ENCODE peak calls at places on chromosomes 2 and 18, in nine cellular contexts. One of them, this sample, is unnamed. For H3K4me1, the result is how much of the 10 kb centered on the place peaks cover.

GRCh38 chr2:227164745-227165350 is 424 bp downstream of the COL4A3 start:
- DNase-seq in HCT116: no peak
- DNase-seq in neural progenitor cell: peak
- DNase-seq in GM23248: peak
- DNase-seq in PC-3: peak
- DNase-seq in hepatocyte: peak
- DNase-seq in GM23338: peak
- DNase-seq in MM.1S: peak
- DNase-seq in SK-N-SH: peak
- DNase-seq in this sample: peak

GRCh38 chr18:36667811-36668210 is 161.0 kb downstream of the TPGS2 start:
- DNase-seq in GM23338: no peak
- DNase-seq in neural progenitor cell: no peak
- DNase-seq in PC-3: no peak
- DNase-seq in SK-N-SH: no peak
- DNase-seq in HCT116: no peak
- DNase-seq in MM.1S: no peak
- DNase-seq in GM23248: no peak
- DNase-seq in hepatocyte: no peak
- DNase-seq in this sample: no peak

GRCh38 chr2:207670887-207671286 is 40.6 kb upstream of the CCNYL1 start:
- DNase-seq in SK-N-SH: peak
- DNase-seq in hepatocyte: no peak
- DNase-seq in PC-3: no peak
- DNase-seq in GM23248: no peak
- DNase-seq in GM23338: peak
- DNase-seq in neural progenitor cell: peak
- DNase-seq in HCT116: no peak
- DNase-seq in MM.1S: no peak
- DNase-seq in this sample: no peak

GRCh38 chr2:10267551-10268465 is 34.9 kb upstream of the HPCAL1 start:
- DNase-seq in neural progenitor cell: peak
- DNase-seq in PC-3: no peak
- DNase-seq in MM.1S: no peak
- DNase-seq in GM23248: no peak
- DNase-seq in GM23338: peak
- DNase-seq in HCT116: no peak
- DNase-seq in SK-N-SH: no peak
- DNase-seq in hepatocyte: no peak
- DNase-seq in this sample: no peak

GRCh38 chr18:11657554-11657953 is 31.5 kb upstream of the GNAL start:
- DNase-seq in hepatocyte: no peak
- DNase-seq in PC-3: no peak
- DNase-seq in neural progenitor cell: no peak
- DNase-seq in GM23338: no peak
- DNase-seq in GM23248: no peak
- DNase-seq in MM.1S: no peak
- DNase-seq in HCT116: no peak
- DNase-seq in SK-N-SH: no peak
- DNase-seq in this sample: no peak

GRCh38 chr2:37576831-37577230 is 94.6 kb downstream of the CDC42EP3 start:
- DNase-seq in GM23338: no peak
- DNase-seq in neural progenitor cell: no peak
- DNase-seq in PC-3: no peak
- DNase-seq in GM23248: peak
- DNase-seq in MM.1S: no peak
- DNase-seq in SK-N-SH: no peak
- DNase-seq in HCT116: no peak
- DNase-seq in hepatocyte: no peak
- DNase-seq in this sample: no peak

GRCh38 chr2:72040629-72041403 is 106.8 kb downstream of the CYP26B1 start:
- DNase-seq in neural progenitor cell: no peak
- DNase-seq in SK-N-SH: no peak
- DNase-seq in GM23248: peak
- DNase-seq in GM23338: no peak
- DNase-seq in hepatocyte: no peak
- DNase-seq in PC-3: peak
- DNase-seq in MM.1S: no peak
- DNase-seq in HCT116: no peak
- DNase-seq in this sample: no peak

GRCh38 chr2:15298769-15299168 is 262.4 kb downstream of the NBAS start:
- DNase-seq in hepatocyte: no peak
- DNase-seq in PC-3: no peak
- DNase-seq in GM23338: no peak
- DNase-seq in GM23248: peak
- DNase-seq in neural progenitor cell: no peak
- DNase-seq in SK-N-SH: no peak
- DNase-seq in HCT116: no peak
- DNase-seq in MM.1S: no peak
- DNase-seq in this sample: no peak

GRCh38 chr2:96393989-96394761 is 58.6 kb downstream of the NCAPH start:
- DNase-seq in hepatocyte: no peak
- DNase-seq in PC-3: no peak
- DNase-seq in MM.1S: no peak
- DNase-seq in neural progenitor cell: no peak
- DNase-seq in GM23248: no peak
- DNase-seq in HCT116: no peak
- DNase-seq in GM23338: no peak
- DNase-seq in SK-N-SH: no peak
- DNase-seq in this sample: no peak

GRCh38 chr2:233234264-233234663 is 17.2 kb upstream of the ATG16L1 start:
- DNase-seq in GM23248: no peak
- DNase-seq in GM23338: no peak
- DNase-seq in neural progenitor cell: no peak
- DNase-seq in hepatocyte: no peak
- DNase-seq in SK-N-SH: no peak
- DNase-seq in HCT116: no peak
- DNase-seq in MM.1S: no peak
- DNase-seq in PC-3: no peak
- DNase-seq in this sample: no peak

GRCh38 chr2:229407170-229407569 is 136.1 kb upstream of the PID1 start:
- DNase-seq in GM23338: no peak
- DNase-seq in GM23248: peak
- DNase-seq in SK-N-SH: no peak
- DNase-seq in HCT116: peak
- DNase-seq in hepatocyte: peak
- DNase-seq in neural progenitor cell: peak
- DNase-seq in PC-3: peak
- DNase-seq in MM.1S: no peak
- DNase-seq in this sample: no peak

GRCh38 chr18:11119962-11120361 is 29.4 kb downstream of the PIEZO2 start:
- DNase-seq in GM23248: peak
- DNase-seq in hepatocyte: peak
- DNase-seq in neural progenitor cell: no peak
- DNase-seq in PC-3: no peak
- DNase-seq in MM.1S: no peak
- DNase-seq in HCT116: no peak
- DNase-seq in GM23338: no peak
- DNase-seq in SK-N-SH: no peak
- DNase-seq in this sample: no peak

GRCh38 chr2:86293612-86294011 is 43.8 kb downstream of the REEP1 start:
- DNase-seq in hepatocyte: no peak
- DNase-seq in HCT116: no peak
- DNase-seq in MM.1S: no peak
- DNase-seq in GM23338: no peak
- DNase-seq in SK-N-SH: no peak
- DNase-seq in neural progenitor cell: no peak
- DNase-seq in PC-3: peak
- DNase-seq in GM23248: no peak
- DNase-seq in this sample: no peak

GRCh38 chr18:66046025-66046602 is 295.3 kb downstream of the CDH7 start:
- DNase-seq in GM23338: peak
- DNase-seq in PC-3: peak
- DNase-seq in GM23248: no peak
- DNase-seq in neural progenitor cell: no peak
- DNase-seq in SK-N-SH: no peak
- DNase-seq in hepatocyte: peak
- DNase-seq in MM.1S: peak
- DNase-seq in HCT116: no peak
- DNase-seq in this sample: no peak

GRCh38 chr18:73973972-73974371 is 173.7 kb downstream of the FBXO15 start:
- DNase-seq in SK-N-SH: no peak
- DNase-seq in hepatocyte: no peak
- DNase-seq in neural progenitor cell: no peak
- DNase-seq in MM.1S: no peak
- DNase-seq in GM23248: no peak
- DNase-seq in HCT116: no peak
- DNase-seq in GM23338: no peak
- DNase-seq in PC-3: no peak
- DNase-seq in this sample: no peak

GRCh38 chr2:98269274-98269673 is 77.0 kb upstream of the CNGA3 start:
- DNase-seq in SK-N-SH: peak
- DNase-seq in neural progenitor cell: peak
- DNase-seq in HCT116: peak
- DNase-seq in GM23338: peak
- DNase-seq in MM.1S: peak
- DNase-seq in GM23248: peak
- DNase-seq in hepatocyte: peak
- DNase-seq in PC-3: peak
- DNase-seq in this sample: peak

GRCh38 chr2:237541242-237541641 is 25.1 kb upstream of the PRLH start:
- DNase-seq in MM.1S: no peak
- DNase-seq in PC-3: no peak
- DNase-seq in HCT116: no peak
- DNase-seq in hepatocyte: no peak
- DNase-seq in GM23338: no peak
- DNase-seq in neural progenitor cell: peak
- DNase-seq in GM23248: no peak
- DNase-seq in SK-N-SH: no peak
- DNase-seq in this sample: no peak

GRCh38 chr2:27655155-27655951 is 8.1 kb downstream of the SUPT7L start:
- DNase-seq in SK-N-SH: no peak
- DNase-seq in PC-3: peak
- DNase-seq in neural progenitor cell: peak
- DNase-seq in HCT116: no peak
- DNase-seq in MM.1S: no peak
- DNase-seq in GM23248: peak
- DNase-seq in hepatocyte: no peak
- DNase-seq in GM23338: peak
- DNase-seq in this sample: no peak

GRCh38 chr18:37445368-37445767 is 120.2 kb downstream of the CELF4 start:
- DNase-seq in HCT116: no peak
- DNase-seq in MM.1S: no peak
- DNase-seq in PC-3: no peak
- DNase-seq in SK-N-SH: peak
- DNase-seq in neural progenitor cell: peak
- DNase-seq in GM23338: no peak
- DNase-seq in GM23248: no peak
- DNase-seq in hepatocyte: no peak
- DNase-seq in this sample: no peak

GRCh38 chr2:16654775-16655456 is 10.7 kb downstream of the CYRIA start:
- DNase-seq in neural progenitor cell: no peak
- DNase-seq in MM.1S: no peak
- DNase-seq in PC-3: no peak
- DNase-seq in GM23248: no peak
- DNase-seq in GM23338: no peak
- DNase-seq in SK-N-SH: no peak
- DNase-seq in HCT116: no peak
- DNase-seq in hepatocyte: no peak
- DNase-seq in this sample: peak
- H3K4me1 ChIP-seq in neural progenitor cell: under half
- H3K4me1 ChIP-seq in MM.1S: under half
- H3K4me1 ChIP-seq in PC-3: under half
- H3K4me1 ChIP-seq in GM23248: under half
- H3K4me1 ChIP-seq in GM23338: under half
- H3K4me1 ChIP-seq in SK-N-SH: under half
- H3K4me1 ChIP-seq in HCT116: under half
- H3K4me1 ChIP-seq in hepatocyte: under half
- H3K4me1 ChIP-seq in this sample: half or more

DNA sequence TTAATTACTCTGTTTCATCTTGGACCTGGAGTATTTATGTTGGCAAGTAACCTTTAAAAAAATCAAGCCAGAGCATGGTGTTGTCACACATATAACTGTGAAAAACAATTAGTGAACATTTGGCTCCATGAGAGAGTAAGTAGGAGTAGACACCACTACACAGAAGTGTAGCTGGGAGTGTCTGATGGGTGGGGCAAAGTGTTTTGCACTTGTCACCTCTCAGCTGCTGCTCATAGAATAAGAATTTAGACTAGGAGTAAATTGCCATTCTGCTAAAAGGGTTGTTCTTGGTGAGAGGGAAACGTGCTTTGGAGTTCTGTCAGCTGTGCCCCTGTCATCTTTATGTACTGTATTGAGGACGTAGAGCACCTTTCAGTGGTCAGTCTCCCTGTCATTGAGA is 114.5 kb downstream of the TTC27 start:
- DNase-seq in SK-N-SH: no peak
- DNase-seq in MM.1S: no peak
- DNase-seq in neural progenitor cell: no peak
- DNase-seq in hepatocyte: no peak
- DNase-seq in GM23338: no peak
- DNase-seq in PC-3: no peak
- DNase-seq in GM23248: no peak
- DNase-seq in HCT116: no peak
- DNase-seq in this sample: no peak
- TF ChIP-seq EZH2phosphoT487 in SK-N-SH: no peak
- TF ChIP-seq EZH2phosphoT487 in MM.1S: no peak
- TF ChIP-seq EZH2phosphoT487 in neural progenitor cell: no peak
- TF ChIP-seq EZH2phosphoT487 in hepatocyte: no peak
- TF ChIP-seq EZH2phosphoT487 in GM23338: no peak
- TF ChIP-seq EZH2phosphoT487 in PC-3: no peak
- TF ChIP-seq EZH2phosphoT487 in GM23248: no peak
- TF ChIP-seq EZH2phosphoT487 in HCT116: no peak
- TF ChIP-seq EZH2phosphoT487 in this sample: no peak

GRCh38 chr18:48161911-48162698 is 231.6 kb upstream of the SMAD2 start:
- DNase-seq in PC-3: no peak
- DNase-seq in SK-N-SH: no peak
- DNase-seq in GM23338: peak
- DNase-seq in hepatocyte: no peak
- DNase-seq in MM.1S: no peak
- DNase-seq in neural progenitor cell: no peak
- DNase-seq in HCT116: no peak
- DNase-seq in GM23248: no peak
- DNase-seq in this sample: no peak
- H3K4me1 ChIP-seq in PC-3: under half
- H3K4me1 ChIP-seq in SK-N-SH: half or more
- H3K4me1 ChIP-seq in GM23338: under half
- H3K4me1 ChIP-seq in hepatocyte: under half
- H3K4me1 ChIP-seq in MM.1S: under half
- H3K4me1 ChIP-seq in neural progenitor cell: under half
- H3K4me1 ChIP-seq in HCT116: under half
- H3K4me1 ChIP-seq in GM23248: under half
- H3K4me1 ChIP-seq in this sample: under half

DNA sequence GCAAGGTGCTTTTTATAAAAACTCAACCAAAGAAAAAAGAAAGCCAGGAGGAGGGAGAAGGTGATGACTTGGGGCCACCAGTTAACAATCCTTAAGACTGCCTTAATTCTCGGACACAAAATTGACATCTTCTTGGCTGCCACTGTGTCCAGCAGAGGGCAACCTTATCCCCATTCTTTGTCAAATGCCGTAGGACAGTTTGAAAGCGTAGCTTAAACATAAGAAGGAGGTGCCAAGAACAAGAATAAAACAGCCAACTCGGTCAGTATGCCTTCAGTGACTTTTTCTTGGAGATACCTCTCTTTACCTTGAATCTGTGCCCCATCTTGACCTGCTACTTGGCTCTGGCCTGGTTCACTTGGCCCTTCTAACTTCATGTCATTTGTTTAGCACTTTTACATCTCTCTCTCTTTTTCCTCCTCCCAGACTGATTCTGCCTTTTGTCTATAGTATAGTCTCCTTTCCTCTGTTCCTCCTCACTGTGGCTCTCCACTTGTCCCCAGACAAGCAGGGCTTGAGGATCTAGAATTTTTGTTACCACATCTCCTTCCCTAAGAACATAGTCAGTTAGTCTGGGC is 183.5 kb downstream of the MYO3B start:
- DNase-seq in MM.1S: peak
- DNase-seq in GM23248: peak
- DNase-seq in neural progenitor cell: peak
- DNase-seq in PC-3: peak
- DNase-seq in GM23338: peak
- DNase-seq in hepatocyte: peak
- DNase-seq in HCT116: peak
- DNase-seq in SK-N-SH: peak
- DNase-seq in this sample: peak
- TF ChIP-seq EZH2phosphoT487 in MM.1S: no peak
- TF ChIP-seq EZH2phosphoT487 in GM23248: no peak
- TF ChIP-seq EZH2phosphoT487 in neural progenitor cell: no peak
- TF ChIP-seq EZH2phosphoT487 in PC-3: no peak
- TF ChIP-seq EZH2phosphoT487 in GM23338: no peak
- TF ChIP-seq EZH2phosphoT487 in hepatocyte: no peak
- TF ChIP-seq EZH2phosphoT487 in HCT116: no peak
- TF ChIP-seq EZH2phosphoT487 in SK-N-SH: no peak
- TF ChIP-seq EZH2phosphoT487 in this sample: no peak

This sample was measured in OCI-LY7.